ENCODE peak calls at places on chromosomes 7 and 10, in five cellular contexts. One of them, this sample, is unnamed.

GRCh38 chr10:131311661-131312260 is at the start of gene TCERG1L:
- DNase-seq in neural progenitor cell: peak; percentile 83
- DNase-seq in fibroblast of lung: no peak
- DNase-seq in MM.1S: no peak
- DNase-seq in Panc1: no peak
- DNase-seq in this sample: no peak

GRCh38 chr7:33775790-33776189 is 129.5 kb upstream of the BMPER start:
- DNase-seq in neural progenitor cell: no peak
- DNase-seq in fibroblast of lung: no peak
- DNase-seq in MM.1S: no peak
- DNase-seq in Panc1: no peak
- DNase-seq in this sample: no peak

GRCh38 chr7:47574473-47575328 is 7.2 kb downstream of the TNS3 start:
- DNase-seq in neural progenitor cell: no peak
- DNase-seq in fibroblast of lung: no peak
- DNase-seq in MM.1S: peak; percentile 75
- DNase-seq in Panc1: no peak
- DNase-seq in this sample: no peak

GRCh38 chr7:36985866-36986402 is 261.6 kb upstream of the AOAH start:
- DNase-seq in neural progenitor cell: no peak
- DNase-seq in fibroblast of lung: no peak
- DNase-seq in MM.1S: no peak
- DNase-seq in Panc1: no peak
- DNase-seq in this sample: no peak

GRCh38 chr10:71598673-71599072 is 120.9 kb downstream of the C10orf105 start:
- DNase-seq in neural progenitor cell: no peak
- DNase-seq in fibroblast of lung: peak; percentile 64
- DNase-seq in MM.1S: no peak
- DNase-seq in Panc1: no peak
- DNase-seq in this sample: peak; percentile 17

GRCh38 chr7:23294549-23295400 is 4.4 kb upstream of the MALSU1 start:
- DNase-seq in neural progenitor cell: no peak
- DNase-seq in fibroblast of lung: no peak
- DNase-seq in MM.1S: no peak
- DNase-seq in Panc1: no peak
- DNase-seq in this sample: no peak

GRCh38 chr10:70619271-70620019 is 16.9 kb upstream of the PRF1 start:
- DNase-seq in neural progenitor cell: no peak
- DNase-seq in fibroblast of lung: peak; percentile 50
- DNase-seq in MM.1S: no peak
- DNase-seq in Panc1: peak; percentile 10
- DNase-seq in this sample: no peak

GRCh38 chr7:99128076-99128950 is 15.6 kb downstream of the SMURF1 start:
- DNase-seq in neural progenitor cell: no peak
- DNase-seq in fibroblast of lung: no peak
- DNase-seq in MM.1S: no peak
- DNase-seq in Panc1: no peak
- DNase-seq in this sample: no peak

GRCh38 chr10:106958591-106959328 is 205.7 kb downstream of the SORCS1 start:
- DNase-seq in neural progenitor cell: no peak
- DNase-seq in fibroblast of lung: no peak
- DNase-seq in MM.1S: no peak
- DNase-seq in Panc1: no peak
- DNase-seq in this sample: no peak

GRCh38 chr10:86365346-86366032 is 1.1 kb downstream of the GRID1 start:
- DNase-seq in neural progenitor cell: peak; percentile 20
- DNase-seq in fibroblast of lung: no peak
- DNase-seq in MM.1S: no peak
- DNase-seq in Panc1: no peak
- DNase-seq in this sample: no peak

DNA sequence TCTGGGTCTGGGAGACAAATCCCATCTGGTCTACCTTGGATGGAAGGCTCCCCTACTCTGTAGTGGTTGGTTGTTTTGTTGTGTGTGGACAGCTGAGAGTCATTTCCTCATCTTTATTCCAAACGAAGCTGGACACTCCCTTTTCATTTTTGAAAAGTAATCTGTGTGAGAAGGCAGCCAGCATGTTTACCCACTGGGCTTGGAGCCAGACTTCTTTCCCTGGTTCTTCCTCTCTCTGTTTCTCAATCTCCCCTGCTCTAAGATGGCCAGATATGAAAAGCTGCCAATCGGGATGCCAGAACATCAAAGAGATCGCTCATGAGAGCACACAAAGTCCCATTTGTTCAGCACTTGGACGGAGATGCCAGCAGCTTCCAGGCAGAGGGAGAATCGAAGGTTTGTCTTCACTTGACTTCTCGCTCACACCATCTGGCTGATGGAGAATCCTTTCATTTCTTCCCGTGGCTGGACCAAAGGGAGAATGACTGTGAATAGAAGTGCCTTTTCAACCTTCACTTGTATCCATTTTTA is 108.2 kb upstream of the AGR3 start:
- DNase-seq in neural progenitor cell: no peak
- DNase-seq in fibroblast of lung: peak; percentile 97
- DNase-seq in MM.1S: no peak
- DNase-seq in Panc1: peak; percentile 69
- DNase-seq in this sample: no peak
- H3K4me3 ChIP-seq in neural progenitor cell: no peak overlapping the region
- H3K4me3 ChIP-seq in fibroblast of lung: peak overlapping the region; percentile 38
- H3K4me3 ChIP-seq in MM.1S: no peak overlapping the region
- H3K4me3 ChIP-seq in Panc1: peak overlapping the region; percentile 17
- H3K4me3 ChIP-seq in this sample: peak overlapping the region; percentile 37

DNA sequence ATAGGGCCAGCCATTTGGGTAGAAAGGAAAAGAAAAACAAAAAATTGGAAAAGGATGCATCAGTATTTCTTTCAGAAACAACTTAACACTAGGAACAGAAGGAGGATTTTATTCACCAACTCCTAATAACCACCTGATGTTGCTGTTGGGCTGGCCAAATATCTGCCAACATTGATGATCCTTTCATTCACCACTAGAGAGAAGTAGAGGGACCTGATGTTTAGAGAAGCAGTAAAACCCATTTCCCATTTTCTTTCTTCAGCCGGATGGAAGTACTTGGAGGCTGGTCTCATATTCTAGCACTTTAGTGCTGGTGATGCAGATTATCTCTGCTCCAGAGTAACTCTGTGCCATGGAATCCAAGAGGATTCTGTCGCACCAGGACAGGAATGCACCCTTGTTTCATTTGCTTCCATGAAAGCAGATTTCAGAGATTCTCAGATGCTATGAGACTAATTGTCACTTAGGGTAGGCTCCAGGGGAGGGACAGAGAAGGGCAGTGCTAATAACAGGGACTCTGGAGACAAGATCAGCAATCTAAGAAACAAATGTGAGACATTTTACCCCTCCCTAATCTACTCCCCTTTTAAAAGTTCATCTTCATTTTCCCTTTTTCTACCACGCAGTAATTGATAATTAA is 3.1 kb downstream of the KLLN start:
- DNase-seq in neural progenitor cell: peak; percentile 9
- DNase-seq in fibroblast of lung: peak; percentile 72
- DNase-seq in MM.1S: peak; percentile 77
- DNase-seq in Panc1: peak; percentile 78
- DNase-seq in this sample: no peak
- TF ChIP-seq CTCF in neural progenitor cell: peak; percentile 31
- TF ChIP-seq CTCF in fibroblast of lung: peak; percentile 38
- TF ChIP-seq CTCF in MM.1S: peak; percentile 82
- TF ChIP-seq CTCF in Panc1: peak; percentile 81
- TF ChIP-seq CTCF in this sample: peak; percentile 40

GRCh38 chr10:97747573-97747972 is 10.6 kb downstream of the ZFYVE27 start:
- DNase-seq in neural progenitor cell: no peak
- DNase-seq in fibroblast of lung: no peak
- DNase-seq in MM.1S: no peak
- DNase-seq in Panc1: no peak
- DNase-seq in this sample: no peak
- H3K36me3 ChIP-seq in neural progenitor cell: peaks cover 3% of the 10 kb centered on the region
- H3K36me3 ChIP-seq in fibroblast of lung: peaks cover 12% of the 10 kb centered on the region
- H3K36me3 ChIP-seq in MM.1S: peaks cover 11% of the 10 kb centered on the region
- H3K36me3 ChIP-seq in Panc1: peaks cover 32% of the 10 kb centered on the region
- H3K36me3 ChIP-seq in this sample: peaks cover 41% of the 10 kb centered on the region

GRCh38 chr10:133527779-133528271 is 662 bp downstream of the CYP2E1 start:
- DNase-seq in neural progenitor cell: no peak
- DNase-seq in fibroblast of lung: no peak
- DNase-seq in MM.1S: no peak
- DNase-seq in Panc1: no peak
- DNase-seq in this sample: no peak

GRCh38 chr10:133525444-133525843 is 1.7 kb upstream of the CYP2E1 start:
- DNase-seq in neural progenitor cell: no peak
- DNase-seq in fibroblast of lung: no peak
- DNase-seq in MM.1S: no peak
- DNase-seq in Panc1: no peak
- DNase-seq in this sample: no peak

GRCh38 chr10:133528296-133528844 is 1.2 kb downstream of the CYP2E1 start:
- DNase-seq in neural progenitor cell: no peak
- DNase-seq in fibroblast of lung: no peak
- DNase-seq in MM.1S: no peak
- DNase-seq in Panc1: no peak
- DNase-seq in this sample: no peak

GRCh38 chr10:133528845-133529575 is 1.8 kb downstream of the CYP2E1 start:
- DNase-seq in neural progenitor cell: no peak
- DNase-seq in fibroblast of lung: no peak
- DNase-seq in MM.1S: no peak
- DNase-seq in Panc1: no peak
- DNase-seq in this sample: no peak

DNA sequence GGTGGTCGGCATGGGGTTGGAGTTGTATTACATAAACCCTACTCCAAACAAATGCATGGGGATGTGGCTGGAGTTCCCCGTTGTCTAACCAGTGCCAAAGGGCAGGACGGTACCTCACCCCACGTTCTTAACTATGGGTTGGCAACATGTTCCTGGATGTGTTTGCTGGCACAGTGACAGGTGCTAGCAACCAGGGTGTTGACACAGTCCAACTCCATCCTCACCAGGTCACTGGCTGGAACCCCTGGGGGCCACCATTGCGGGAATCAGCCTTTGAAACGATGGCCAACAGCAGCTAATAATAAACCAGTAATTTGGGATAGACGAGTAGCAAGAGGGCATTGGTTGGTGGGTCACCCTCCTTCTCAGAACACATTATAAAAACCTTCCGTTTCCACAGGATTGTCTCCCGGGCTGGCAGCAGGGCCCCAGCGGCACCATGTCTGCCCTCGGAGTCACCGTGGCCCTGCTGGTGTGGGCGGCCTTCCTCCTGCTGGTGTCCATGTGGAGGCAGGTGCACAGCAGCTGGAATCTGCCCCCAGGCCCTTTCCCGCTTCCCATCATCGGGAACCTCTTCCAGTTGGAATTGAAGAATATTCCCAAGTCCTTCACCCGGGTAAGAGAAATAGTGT is at the start of gene CYP2E1:
- DNase-seq in neural progenitor cell: no peak
- DNase-seq in fibroblast of lung: no peak
- DNase-seq in MM.1S: no peak
- DNase-seq in Panc1: no peak
- DNase-seq in this sample: no peak
- H3K4me3 ChIP-seq in neural progenitor cell: no peak within 1 kb of the TSS
- H3K4me3 ChIP-seq in fibroblast of lung: no peak within 1 kb of the TSS
- H3K4me3 ChIP-seq in MM.1S: no peak within 1 kb of the TSS
- H3K4me3 ChIP-seq in Panc1: peak within 1 kb of the TSS; percentile 30
- H3K4me3 ChIP-seq in this sample: peak within 1 kb of the TSS; percentile 23

DNA sequence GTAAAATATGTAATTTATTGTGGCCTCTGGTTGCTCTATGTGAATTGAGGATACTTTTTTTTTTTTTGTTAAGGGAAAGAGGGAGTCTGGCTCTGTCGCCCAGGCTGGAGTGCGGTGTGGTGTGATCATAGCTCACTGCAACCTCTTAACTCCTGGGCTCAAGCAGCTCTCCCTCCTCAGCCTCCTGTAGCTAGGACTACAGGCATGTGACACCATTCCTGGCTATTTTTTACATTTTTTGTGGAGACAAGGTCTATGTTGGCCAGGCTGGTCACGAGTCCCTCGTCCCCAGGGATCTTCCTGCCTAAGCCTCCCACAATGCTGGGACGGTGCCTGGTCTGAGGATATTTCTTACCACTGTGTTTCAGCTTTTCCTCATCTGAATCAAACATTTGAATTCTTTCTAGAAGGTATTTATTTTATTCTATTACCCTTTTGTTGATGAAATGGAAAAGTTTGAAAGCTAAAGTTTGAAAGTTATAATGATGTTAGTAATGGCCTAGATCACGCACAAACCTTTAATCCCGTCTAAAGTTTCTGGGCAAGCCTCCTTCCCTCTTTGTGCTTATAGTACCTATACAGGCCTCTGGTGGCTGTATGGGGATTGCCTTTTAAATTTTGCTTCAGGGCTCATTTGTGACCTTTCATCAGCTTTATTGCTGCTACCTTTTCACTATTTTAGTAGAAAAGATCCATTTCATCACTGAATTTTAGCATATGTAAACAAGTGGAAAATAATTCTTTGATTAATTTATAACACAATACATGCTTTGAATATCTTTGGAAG is 2.0 kb downstream of the IFRD1 start:
- DNase-seq in neural progenitor cell: peak; percentile 56
- DNase-seq in fibroblast of lung: peak; percentile 55
- DNase-seq in MM.1S: peak; percentile 39
- DNase-seq in Panc1: peak; percentile 27
- DNase-seq in this sample: no peak
- TF ChIP-seq CTCF in neural progenitor cell: peak; percentile 47
- TF ChIP-seq CTCF in fibroblast of lung: peak; percentile 41
- TF ChIP-seq CTCF in MM.1S: peak; percentile 48
- TF ChIP-seq CTCF in Panc1: peak; percentile 25
- TF ChIP-seq CTCF in this sample: peak; percentile 24

GRCh38 chr10:5788969-5789368 is 24.3 kb downstream of the GDI2 start:
- DNase-seq in neural progenitor cell: no peak
- DNase-seq in fibroblast of lung: no peak
- DNase-seq in MM.1S: no peak
- DNase-seq in Panc1: no peak
- DNase-seq in this sample: no peak

DNA sequence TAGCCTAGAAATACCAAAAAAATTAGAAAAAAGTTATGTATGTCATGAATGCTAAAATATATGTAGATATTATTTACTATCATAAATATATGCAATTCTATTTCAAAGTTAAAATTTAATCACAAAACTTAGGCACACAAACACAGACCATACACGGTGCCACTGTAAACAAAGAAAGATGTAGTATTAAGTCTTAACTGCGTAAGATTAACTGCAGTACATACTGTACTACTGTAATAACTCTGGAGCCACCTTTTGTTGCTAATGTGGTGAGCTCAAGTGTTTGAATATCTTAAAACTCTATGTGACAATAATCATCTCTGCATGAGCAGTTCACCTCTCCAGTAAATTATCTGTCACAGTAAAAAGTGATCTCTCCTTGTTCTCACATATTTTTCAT is 23.6 kb downstream of the GDI2 start:
- DNase-seq in neural progenitor cell: no peak
- DNase-seq in fibroblast of lung: no peak
- DNase-seq in MM.1S: no peak
- DNase-seq in Panc1: no peak
- DNase-seq in this sample: no peak
- H3K36me3 ChIP-seq in neural progenitor cell: peaks cover 42% of the 10 kb centered on the region
- H3K36me3 ChIP-seq in fibroblast of lung: peaks cover 9% of the 10 kb centered on the region
- H3K36me3 ChIP-seq in MM.1S: peaks cover 37% of the 10 kb centered on the region
- H3K36me3 ChIP-seq in Panc1: peaks cover 23% of the 10 kb centered on the region
- H3K36me3 ChIP-seq in this sample: peaks cover 12% of the 10 kb centered on the region

This sample was measured in BJ.